ENCODE peak calls at places on chromosome 17, in five cellular contexts. T is neuronal stem cell, R is trophoblast cell, N is H1, K is mesenchymal stem cell. L is an unnamed sample.

GRCh38 chr17:10053976-10054551 is 144.3 kb downstream of the GAS7 start:
- DNase-seq in T (no peak), R (no peak), N (no peak), K (no peak), L (no peak)

GRCh38 chr17:2070241-2071023 is 15.5 kb downstream of the HIC1 start:
- DNase-seq in T (no peak), R (no peak), N (no peak), K (peak), L (peak)

GRCh38 chr17:33981713-33982601 is 273.1 kb upstream of the CCL2 start:
- DNase-seq in T (no peak), R (no peak), N (no peak), K (no peak), L (no peak)

GRCh38 chr17:47995241-47995935 is 24.5 kb downstream of the CDK5RAP3 start:
- DNase-seq in T (peak), R (no peak), N (no peak), K (no peak), L (peak)

GRCh38 chr17:13940858-13941665 is 128.2 kb upstream of the COX10 start:
- DNase-seq in T (no peak), R (peak), N (no peak), K (peak), L (peak)

GRCh38 chr17:50647187-50647586 is 12.5 kb downstream of the ABCC3 start:
- DNase-seq in T (no peak), R (no peak), N (no peak), K (no peak), L (no peak)

GRCh38 chr17:17964710-17965109 is 7.5 kb downstream of the TOM1L2 start:
- DNase-seq in T (no peak), R (no peak), N (no peak), K (no peak), L (no peak)

GRCh38 chr17:20988896-20989295 is 53.9 kb downstream of the USP22 start:
- DNase-seq in T (no peak), R (no peak), N (no peak), K (no peak), L (no peak)

GRCh38 chr17:29590979-29591736 is 1.7 kb upstream of the GIT1 start:
- DNase-seq in T (no peak), R (no peak), N (no peak), K (peak), L (peak)

GRCh38 chr17:38544839-38545209 is 60.9 kb downstream of the SRCIN1 start:
- DNase-seq in T (no peak), R (no peak), N (no peak), K (no peak), L (peak)

GRCh38 chr17:10041916-10042588 is 137.0 kb upstream of the RCVRN start:
- DNase-seq in T (no peak), R (no peak), N (no peak), K (no peak), L (no peak)

GRCh38 chr17:38800237-38800760 is 943 bp upstream of the PIP4K2B start:
- DNase-seq in T (no peak), R (no peak), N (no peak), K (peak), L (no peak)

GRCh38 chr17:37179893-37180292 is 195.9 kb upstream of the C17orf78 start:
- DNase-seq in T (no peak), R (no peak), N (no peak), K (peak), L (no peak)

GRCh38 chr17:50370052-50370451 is 2.9 kb downstream of the MRPL27 start:
- DNase-seq in T (no peak), R (no peak), N (no peak), K (no peak), L (no peak)

GRCh38 chr17:32481193-32481592 is 5.6 kb upstream of the CDK5R1 start:
- DNase-seq in T (no peak), R (no peak), N (no peak), K (no peak), L (no peak)

GRCh38 chr17:8004899-8005298 is 2.5 kb downstream of the GUCY2D start:
- DNase-seq in T (no peak), R (no peak), N (no peak), K (peak), L (no peak)

GRCh38 chr17:48037036-48037881 is at the start of gene COPZ2:
- DNase-seq in T (no peak), R (no peak), N (peak), K (peak), L (peak)

GRCh38 chr17:42378597-42379594 is 9.3 kb downstream of the STAT3 start:
- DNase-seq in T (no peak), R (peak), N (no peak), K (peak), L (no peak)

GRCh38 chr17:63429766-63430165 is 16.3 kb downstream of the CYB561 start:
- DNase-seq in T (no peak), R (no peak), N (no peak), K (no peak), L (no peak)

GRCh38 chr17:73910216-73910615 is 266.0 kb upstream of the SDK2 start:
- DNase-seq in T (no peak), R (no peak), N (no peak), K (no peak), L (no peak)

GRCh38 chr17:72945468-72945867 is 147.0 kb downstream of the SLC39A11 start:
- DNase-seq in T (no peak), R (no peak), N (no peak), K (no peak), L (no peak)

DNA sequence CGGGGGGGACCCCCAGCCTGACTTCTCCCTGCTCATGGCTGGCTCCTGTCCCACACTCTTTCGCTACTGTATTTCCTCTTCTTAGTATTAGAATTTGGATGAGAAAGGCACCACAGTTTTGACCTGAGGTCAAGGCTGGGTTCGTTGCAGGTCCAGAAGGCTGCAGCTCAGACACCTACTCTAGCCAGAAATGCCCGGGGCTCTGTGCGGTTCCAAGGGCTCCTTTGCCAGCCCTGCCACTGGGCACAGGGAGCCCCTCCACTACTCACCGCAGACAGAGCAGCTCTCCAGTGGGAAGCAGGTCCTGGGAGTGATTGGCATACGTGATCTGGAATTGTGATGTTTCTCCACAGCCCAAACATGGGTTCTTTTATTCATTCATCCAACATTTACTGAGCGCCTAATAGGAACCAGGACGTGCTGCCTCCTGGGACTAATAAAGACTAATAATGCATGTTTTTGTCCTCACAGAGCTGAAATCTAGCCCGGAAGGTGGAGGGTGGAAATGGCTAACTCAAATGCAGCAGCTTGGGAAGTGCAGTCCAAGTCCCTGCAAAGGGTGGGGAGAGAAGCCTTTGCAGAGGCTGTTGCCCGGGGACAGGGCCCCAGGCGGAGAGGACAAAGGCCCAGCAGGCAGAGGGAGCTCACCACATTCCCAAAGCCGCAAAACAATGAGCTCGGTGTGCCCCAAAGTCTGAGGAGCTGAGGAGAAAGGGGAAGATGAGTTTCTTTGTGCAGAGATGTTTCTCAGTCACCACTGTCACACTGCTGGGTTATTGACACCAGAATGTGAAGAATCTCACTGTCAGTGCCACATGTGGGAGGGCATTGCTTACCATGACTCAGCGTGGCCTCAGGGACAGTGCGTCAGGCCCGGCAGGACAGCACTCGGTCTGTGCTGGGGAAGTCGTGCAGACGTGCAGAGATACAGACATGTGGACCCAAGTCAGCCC is 118.4 kb upstream of the CHMP6 start:
- DNase-seq in T (peak), R (peak), N (no peak), K (peak), L (peak)
- H3K4ac ChIP-seq in T (no peak), R (no peak), N (peak), K (peak), L (no peak)

DNA sequence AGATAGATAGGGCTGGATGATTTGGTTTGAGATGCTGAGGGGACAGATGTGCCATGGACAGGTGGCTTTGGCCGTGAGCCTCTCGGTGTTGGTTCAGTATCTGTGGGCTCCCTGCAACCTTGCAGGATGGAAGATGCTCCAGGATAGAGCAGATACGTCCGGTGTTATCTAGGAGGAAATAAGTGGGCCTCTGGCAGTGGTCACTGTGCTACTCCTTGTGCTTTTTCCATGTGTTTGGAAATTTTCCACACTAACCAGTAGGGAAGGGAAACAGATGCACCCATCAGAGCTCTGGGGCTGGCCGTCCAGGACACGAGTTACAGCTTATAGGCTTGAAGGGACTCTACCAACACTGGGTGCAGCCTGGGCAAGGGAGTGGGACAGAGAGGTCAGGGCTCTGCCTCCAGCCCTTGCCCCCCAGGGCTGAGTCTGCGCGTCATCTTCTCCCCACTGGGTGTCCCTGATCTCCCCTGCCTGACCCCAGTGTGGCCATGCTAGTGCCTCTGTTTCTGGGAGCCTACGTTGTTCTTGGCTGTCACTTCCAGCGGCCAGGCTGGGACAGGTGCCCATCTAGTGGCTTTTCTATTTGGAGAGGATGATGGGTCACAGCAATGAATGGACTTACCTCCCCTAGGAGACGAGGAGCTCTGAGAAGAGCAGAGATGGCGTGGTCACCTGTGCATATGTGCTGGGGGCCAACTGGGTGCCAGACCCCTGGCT is 166.9 kb downstream of the SEC14L1 start:
- DNase-seq in T (no peak), R (no peak), N (no peak), K (peak), L (no peak)
- H3K4ac ChIP-seq in T (no peak), R (no peak), N (no peak), K (peak), L (no peak)

GRCh38 chr17:57916925-57917858 is 38.0 kb downstream of the CUEDC1 start:
- DNase-seq in T (no peak), R (no peak), N (no peak), K (no peak), L (no peak)
- H3K4ac ChIP-seq in T (no peak), R (no peak), N (peak), K (no peak), L (no peak)

GRCh38 chr17:19728114-19728495 is 11.7 kb upstream of the SLC47A2 start:
- DNase-seq in T (no peak), R (no peak), N (no peak), K (peak), L (no peak)
- H3K4ac ChIP-seq in T (no peak), R (no peak), N (no peak), K (peak), L (no peak)

DNA sequence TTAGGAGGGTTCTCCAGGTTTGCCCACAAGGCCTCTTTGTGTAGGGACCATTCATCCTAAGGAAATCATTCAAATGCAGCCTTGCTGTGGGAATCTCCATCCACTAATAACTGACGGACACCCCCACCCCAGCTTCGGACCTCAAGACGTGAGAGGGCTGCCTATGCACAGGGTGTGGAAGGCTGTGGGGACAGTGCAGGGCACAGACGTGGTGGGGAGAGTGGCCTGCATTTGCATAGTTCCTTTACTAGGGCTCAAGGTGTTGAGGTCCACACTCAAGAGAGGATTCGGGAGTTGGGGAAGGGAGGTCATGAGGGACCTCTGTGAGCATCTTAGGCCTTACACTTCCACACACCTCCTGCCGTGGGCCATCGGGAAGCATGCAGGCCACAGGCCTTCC is 9.8 kb downstream of the DUSP3 start:
- DNase-seq in T (no peak), R (no peak), N (no peak), K (no peak), L (no peak)
- H3K4ac ChIP-seq in T (no peak), R (no peak), N (no peak), K (no peak), L (no peak)

L was measured in H9.